ENCODE peak calls at places on chromosomes 4 and X, in five cellular contexts. M, I, H, G and A are unnamed samples.
A peak's percentile ranks its signal among the peaks of the same experiment; 100 is the strongest.

GRCh38 chrX:32618154-32618553 is 593.2 kb downstream of the DMD start:
- DNase-seq in I (no peak), G (no peak), M (no peak), H (no peak), A (no peak)

GRCh38 chr4:39446842-39447573 is 11.7 kb downstream of the RPL9 start:
- DNase-seq in G (peak; percentile 84), M (peak; percentile 43), I (peak; percentile 49), H (peak; percentile 56), A (no peak)

GRCh38 chrX:15497865-15498264 is 2.7 kb upstream of the BMX start:
- DNase-seq in I (peak; percentile 78), M (peak; percentile 66), H (peak; percentile 14), G (peak; percentile 71), A (no peak)

GRCh38 chrX:683572-683971 is 53.0 kb downstream of the SHOX start:
- DNase-seq in H (no peak), G (no peak), I (peak; percentile 20), M (no peak), A (no peak)

GRCh38 chr4:168440442-168441264 is 39.6 kb downstream of the DDX60L start:
- DNase-seq in I (no peak), H (no peak), M (peak; percentile 62), G (no peak), A (no peak)

GRCh38 chr4:48081196-48081595 is 52.9 kb downstream of the TXK start:
- DNase-seq in H (no peak), G (no peak), I (no peak), M (no peak), A (no peak)

GRCh38 chr4:102169345-102169744 is 175.9 kb downstream of the SLC39A8 start:
- DNase-seq in I (peak; percentile 61), G (peak; percentile 52), H (no peak), M (no peak), A (no peak)

GRCh38 chrX:139933904-139934303 is 1.1 kb upstream of the ATP11C start:
- DNase-seq in G (no peak), M (no peak), I (no peak), H (no peak), A (no peak)

GRCh38 chrX:15349046-15349445 is 13.7 kb upstream of the PIGA start:
- DNase-seq in H (no peak), I (peak; percentile 85), G (peak; percentile 67), M (peak; percentile 64), A (peak; percentile 53)

GRCh38 chr4:15855804-15856475 is 77.8 kb downstream of the CD38 start:
- DNase-seq in I (no peak), G (peak; percentile 83), M (no peak), H (peak; percentile 64), A (no peak)

GRCh38 chr4:48578132-48578964 is 88.3 kb downstream of the ZAR1 start:
- DNase-seq in I (peak; percentile 75), G (peak; percentile 87), H (no peak), M (peak; percentile 51), A (peak; percentile 38)

GRCh38 chr4:52894408-52894807 is 32.3 kb downstream of the RASL11B start:
- DNase-seq in I (no peak), M (no peak), H (no peak), G (no peak), A (no peak)

GRCh38 chrX:16918979-16919378 is 27.5 kb upstream of the REPS2 start:
- DNase-seq in I (no peak), M (no peak), G (no peak), H (no peak), A (no peak)

GRCh38 chr4:3363411-3364141 is 70.8 kb downstream of the RGS12 start:
- DNase-seq in I (no peak), M (no peak), H (no peak), G (no peak), A (no peak)

GRCh38 chrX:51955200-51955599 is 61.8 kb downstream of the MAGED1 start:
- DNase-seq in I (no peak), G (no peak), M (peak; percentile 79), H (no peak), A (no peak)

GRCh38 chr4:95839891-95840290 is at the start of gene PDHA2:
- DNase-seq in I (no peak), M (no peak), H (no peak), G (no peak), A (no peak)

GRCh38 chr4:144494280-144494679 is 151.7 kb upstream of the HHIP start:
- DNase-seq in I (no peak), M (no peak), G (no peak), H (no peak), A (no peak)

GRCh38 chr4:688695-689497 is at the start of gene SLC49A3:
- DNase-seq in H (peak; percentile 56), I (peak; percentile 45), M (no peak), G (no peak), A (no peak)

GRCh38 chrX:48474581-48474980 is 1.4 kb upstream of the FTSJ1 start:
- DNase-seq in H (no peak), M (no peak), I (no peak), G (no peak), A (no peak)

GRCh38 chrX:39133971-39134370 is 332.7 kb downstream of the MID1IP1 start:
- DNase-seq in I (no peak), H (peak; percentile 9), G (no peak), M (no peak), A (no peak)

GRCh38 chr4:126547352-126547751 is 1085.4 kb upstream of the INTU start:
- DNase-seq in G (no peak), H (no peak), I (no peak), M (no peak), A (no peak)

GRCh38 chr4:168694669-168695068 is 197.8 kb downstream of the PALLD start:
- DNase-seq in I (no peak), M (no peak), G (no peak), H (no peak), A (no peak)

GRCh38 chr4:62711575-62711974 is 1511.4 kb downstream of the ADGRL3 start:
- DNase-seq in G (no peak), H (no peak), I (no peak), M (no peak), A (no peak)

GRCh38 chr4:11471613-11472012 is 42.9 kb upstream of the HS3ST1 start:
- DNase-seq in H (no peak), M (no peak), I (no peak), G (peak; percentile 62), A (no peak)

GRCh38 chr4:150368667-150369066 is 213.3 kb upstream of the MAB21L2 start:
- DNase-seq in G (no peak), I (no peak), H (no peak), M (no peak), A (no peak)

GRCh38 chr4:7863911-7864681 is 75.6 kb downstream of the AFAP1 start:
- DNase-seq in G (no peak), I (peak; percentile 23), M (peak; percentile 60), H (no peak), A (no peak)

GRCh38 chr4:110268352-110268751 is 69.9 kb upstream of the ELOVL6 start:
- DNase-seq in G (no peak), H (no peak), M (no peak), I (no peak), A (no peak)

GRCh38 chrX:43707812-43708548 is 51.9 kb downstream of the MAOA start:
- DNase-seq in I (no peak), M (no peak), G (peak; percentile 86), H (peak; percentile 23), A (no peak)
- TF ChIP-seq CTCF in I (no peak), M (no peak), G (no peak), H (no peak), A (no peak)

GRCh38 chrX:154140742-154141141 is 3.3 kb upstream of the OPN1LW start:
- DNase-seq in I (no peak), M (no peak), H (no peak), G (no peak), A (no peak)

GRCh38 chrX:154140206-154140605 is 3.8 kb upstream of the OPN1LW start:
- DNase-seq in H (no peak), G (no peak), M (no peak), I (no peak), A (no peak)

GRCh38 chrX:154135458-154136229 is 8.4 kb upstream of the OPN1LW start:
- DNase-seq in H (no peak), G (no peak), I (no peak), M (peak; percentile 8), A (no peak)

GRCh38 chrX:154138857-154139256 is 5.2 kb upstream of the OPN1LW start:
- DNase-seq in M (no peak), G (no peak), H (no peak), I (no peak), A (no peak)

GRCh38 chrX:154136627-154137161 is 7.3 kb upstream of the OPN1LW start:
- DNase-seq in H (peak; percentile 76), I (peak; percentile 91), M (peak; percentile 14), G (peak; percentile 79), A (no peak)
- H3K9me3 ChIP-seq in H (no peaks in the 10 kb centered on the region), I (no peaks in the 10 kb centered on the region), M (peaks cover 3% of the 10 kb centered on the region), G (no peaks in the 10 kb centered on the region), A (no peaks in the 10 kb centered on the region)

DNA sequence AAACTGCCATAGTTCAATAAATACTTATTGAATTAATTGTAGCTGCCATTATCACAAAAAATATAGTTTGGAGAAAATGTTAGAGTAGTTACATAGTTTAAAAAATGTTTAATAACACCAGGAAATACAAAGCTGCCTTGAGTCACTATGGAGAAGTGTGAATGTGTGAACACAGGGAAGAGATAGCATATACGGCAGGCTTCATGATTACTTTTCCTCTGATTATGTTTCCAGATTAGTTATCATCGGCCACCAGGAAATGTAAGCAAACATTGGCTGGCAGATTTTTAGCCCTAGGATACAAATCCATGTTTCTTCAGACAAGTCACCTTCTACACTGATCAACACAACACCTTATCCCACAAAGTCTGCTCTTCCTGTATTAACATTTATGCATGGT is 4.4 kb downstream of the PRDM5 start:
- DNase-seq in M (no peak), H (no peak), G (no peak), I (no peak), A (no peak)
- H3K27ac ChIP-seq in M (no peak overlapping the region), H (no peak overlapping the region), G (no peak overlapping the region), I (no peak overlapping the region), A (no peak overlapping the region)

GRCh38 chr4:156196722-156197121 is 243.1 kb upstream of the CTSO start:
- DNase-seq in I (no peak), G (no peak), H (no peak), M (no peak), A (no peak)
- TF ChIP-seq CTCF in I (no peak), G (no peak), H (no peak), M (no peak), A (no peak)